ENCODE peak calls at places on chromosomes 16 and 17, in nine cellular contexts. One of them, this sample, is unnamed.

GRCh38 chr17:12627776-12628491 is 37.8 kb upstream of the MYOCD start:
- DNase-seq in cardiac fibroblast: peak
- DNase-seq in SK-N-SH: no peak
- DNase-seq in effector memory CD4-positive, alpha-beta T cell: no peak
- DNase-seq in stomach: no peak
- DNase-seq in neural progenitor cell: no peak
- DNase-seq in K562: no peak
- DNase-seq in suprapubic skin: no peak
- DNase-seq in prostate gland: no peak
- DNase-seq in this sample: no peak

GRCh38 chr16:49274936-49275730 is 6.5 kb downstream of the CBLN1 start:
- DNase-seq in cardiac fibroblast: no peak
- DNase-seq in SK-N-SH: no peak
- DNase-seq in effector memory CD4-positive, alpha-beta T cell: no peak
- DNase-seq in stomach: no peak
- DNase-seq in neural progenitor cell: peak
- DNase-seq in K562: no peak
- DNase-seq in suprapubic skin: no peak
- DNase-seq in prostate gland: no peak
- DNase-seq in this sample: peak

GRCh38 chr17:57080708-57081107 is 4.3 kb upstream of the AKAP1 start:
- DNase-seq in cardiac fibroblast: peak
- DNase-seq in SK-N-SH: no peak
- DNase-seq in effector memory CD4-positive, alpha-beta T cell: no peak
- DNase-seq in stomach: no peak
- DNase-seq in neural progenitor cell: no peak
- DNase-seq in K562: no peak
- DNase-seq in suprapubic skin: no peak
- DNase-seq in prostate gland: no peak
- DNase-seq in this sample: no peak

GRCh38 chr17:82931696-82932060 is 91.9 kb upstream of the ZNF750 start:
- DNase-seq in cardiac fibroblast: peak
- DNase-seq in SK-N-SH: no peak
- DNase-seq in effector memory CD4-positive, alpha-beta T cell: no peak
- DNase-seq in stomach: peak
- DNase-seq in neural progenitor cell: no peak
- DNase-seq in K562: no peak
- DNase-seq in suprapubic skin: no peak
- DNase-seq in prostate gland: no peak
- DNase-seq in this sample: no peak

GRCh38 chr16:4913130-4913773 is 23.7 kb downstream of the PPL start:
- DNase-seq in cardiac fibroblast: no peak
- DNase-seq in SK-N-SH: no peak
- DNase-seq in effector memory CD4-positive, alpha-beta T cell: no peak
- DNase-seq in stomach: no peak
- DNase-seq in neural progenitor cell: peak
- DNase-seq in K562: no peak
- DNase-seq in suprapubic skin: no peak
- DNase-seq in prostate gland: no peak
- DNase-seq in this sample: no peak

GRCh38 chr16:89422905-89423630 is 67.3 kb downstream of the ANKRD11 start:
- DNase-seq in cardiac fibroblast: peak
- DNase-seq in SK-N-SH: no peak
- DNase-seq in effector memory CD4-positive, alpha-beta T cell: peak
- DNase-seq in stomach: no peak
- DNase-seq in neural progenitor cell: no peak
- DNase-seq in K562: no peak
- DNase-seq in suprapubic skin: no peak
- DNase-seq in prostate gland: no peak
- DNase-seq in this sample: no peak

GRCh38 chr16:85042126-85042525 is 14.5 kb downstream of the KIAA0513 start:
- DNase-seq in cardiac fibroblast: no peak
- DNase-seq in SK-N-SH: no peak
- DNase-seq in effector memory CD4-positive, alpha-beta T cell: no peak
- DNase-seq in stomach: no peak
- DNase-seq in neural progenitor cell: no peak
- DNase-seq in K562: no peak
- DNase-seq in suprapubic skin: no peak
- DNase-seq in prostate gland: no peak
- DNase-seq in this sample: no peak

GRCh38 chr16:65905326-65905725 is 461.2 kb upstream of the CDH5 start:
- DNase-seq in cardiac fibroblast: no peak
- DNase-seq in SK-N-SH: no peak
- DNase-seq in effector memory CD4-positive, alpha-beta T cell: no peak
- DNase-seq in stomach: no peak
- DNase-seq in neural progenitor cell: no peak
- DNase-seq in K562: no peak
- DNase-seq in suprapubic skin: no peak
- DNase-seq in prostate gland: no peak
- DNase-seq in this sample: no peak

GRCh38 chr16:1500465-1501150 is 7.4 kb downstream of the TELO2 start:
- DNase-seq in cardiac fibroblast: no peak
- DNase-seq in SK-N-SH: no peak
- DNase-seq in effector memory CD4-positive, alpha-beta T cell: no peak
- DNase-seq in stomach: no peak
- DNase-seq in neural progenitor cell: no peak
- DNase-seq in K562: no peak
- DNase-seq in suprapubic skin: no peak
- DNase-seq in prostate gland: no peak
- DNase-seq in this sample: no peak

GRCh38 chr17:32452281-32452680 is 8.0 kb downstream of the PSMD11 start:
- DNase-seq in cardiac fibroblast: no peak
- DNase-seq in SK-N-SH: no peak
- DNase-seq in effector memory CD4-positive, alpha-beta T cell: no peak
- DNase-seq in stomach: no peak
- DNase-seq in neural progenitor cell: no peak
- DNase-seq in K562: no peak
- DNase-seq in suprapubic skin: no peak
- DNase-seq in prostate gland: no peak
- DNase-seq in this sample: no peak

GRCh38 chr16:11233727-11234376 is 22.2 kb downstream of the SOCS1 start:
- DNase-seq in cardiac fibroblast: no peak
- DNase-seq in SK-N-SH: no peak
- DNase-seq in effector memory CD4-positive, alpha-beta T cell: peak
- DNase-seq in stomach: no peak
- DNase-seq in neural progenitor cell: no peak
- DNase-seq in K562: peak
- DNase-seq in suprapubic skin: no peak
- DNase-seq in prostate gland: no peak
- DNase-seq in this sample: peak

DNA sequence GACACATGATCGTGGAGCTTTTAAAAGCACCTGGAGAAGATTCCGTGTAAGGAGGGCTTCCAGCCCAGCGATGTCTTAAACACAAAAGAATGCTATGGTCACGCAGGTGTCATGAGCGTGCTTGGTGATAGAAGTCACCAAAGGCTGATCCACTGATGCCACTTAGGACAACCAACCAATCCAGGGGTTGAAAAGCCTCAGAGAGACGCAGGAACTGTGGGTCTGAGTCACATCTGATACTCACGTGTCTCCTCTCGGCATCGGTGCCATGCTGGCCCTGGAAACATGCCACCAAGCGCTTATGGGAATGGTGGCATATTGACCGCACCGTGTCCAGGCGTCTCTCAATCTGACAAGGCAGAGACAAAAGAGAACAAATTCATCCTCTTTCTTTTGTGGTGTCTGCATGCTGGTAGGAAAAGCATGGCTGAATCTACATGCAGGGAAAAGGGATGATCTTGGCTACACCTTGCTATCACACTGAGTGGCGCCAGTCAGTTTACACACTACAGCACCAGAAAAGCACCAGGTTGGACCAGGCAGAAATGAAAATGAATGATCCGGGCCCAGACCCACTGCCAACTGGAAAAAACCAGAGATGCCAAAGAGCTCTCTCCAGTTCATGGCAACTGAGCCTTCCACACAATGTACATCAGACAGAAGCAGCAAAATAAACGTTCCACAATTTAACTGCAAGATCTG is 38.0 kb downstream of the ARHGAP17 start:
- DNase-seq in cardiac fibroblast: no peak
- DNase-seq in SK-N-SH: no peak
- DNase-seq in effector memory CD4-positive, alpha-beta T cell: no peak
- DNase-seq in stomach: no peak
- DNase-seq in neural progenitor cell: no peak
- DNase-seq in K562: no peak
- DNase-seq in suprapubic skin: peak
- DNase-seq in prostate gland: no peak
- DNase-seq in this sample: no peak
- H3K4me3 ChIP-seq in cardiac fibroblast: no peak
- H3K4me3 ChIP-seq in SK-N-SH: peak
- H3K4me3 ChIP-seq in effector memory CD4-positive, alpha-beta T cell: no peak
- H3K4me3 ChIP-seq in stomach: no peak
- H3K4me3 ChIP-seq in neural progenitor cell: no peak
- H3K4me3 ChIP-seq in K562: no peak
- H3K4me3 ChIP-seq in suprapubic skin: no peak
- H3K4me3 ChIP-seq in prostate gland: no peak
- H3K4me3 ChIP-seq in this sample: no peak

DNA sequence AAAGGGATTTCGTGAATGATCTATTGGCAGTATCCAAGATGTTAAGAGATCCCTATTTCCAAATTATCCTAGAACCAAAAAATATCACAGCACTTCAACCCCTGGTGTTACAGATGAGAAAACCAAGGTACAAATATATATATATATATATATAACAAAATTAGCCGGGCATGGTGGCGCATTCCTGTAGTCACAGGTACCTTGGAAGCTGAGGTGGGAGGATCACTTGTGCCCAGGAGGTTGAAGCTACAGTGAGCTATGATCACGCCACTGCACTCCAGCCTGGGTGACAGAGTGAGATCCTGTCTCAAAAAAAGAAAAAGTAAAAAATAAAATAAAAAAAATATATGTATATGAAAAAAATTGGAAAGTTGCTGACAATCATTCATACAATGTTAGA is 637 bp upstream of the CLN3 start:
- DNase-seq in cardiac fibroblast: no peak
- DNase-seq in SK-N-SH: no peak
- DNase-seq in effector memory CD4-positive, alpha-beta T cell: no peak
- DNase-seq in stomach: no peak
- DNase-seq in neural progenitor cell: no peak
- DNase-seq in K562: no peak
- DNase-seq in suprapubic skin: no peak
- DNase-seq in prostate gland: no peak
- DNase-seq in this sample: no peak
- H3K4me3 ChIP-seq in cardiac fibroblast: no peak
- H3K4me3 ChIP-seq in SK-N-SH: no peak
- H3K4me3 ChIP-seq in effector memory CD4-positive, alpha-beta T cell: peak
- H3K4me3 ChIP-seq in stomach: peak
- H3K4me3 ChIP-seq in neural progenitor cell: peak
- H3K4me3 ChIP-seq in K562: peak
- H3K4me3 ChIP-seq in suprapubic skin: peak
- H3K4me3 ChIP-seq in prostate gland: peak
- H3K4me3 ChIP-seq in this sample: peak

GRCh38 chr17:45306623-45307022 is 10.2 kb downstream of the MAP3K14 start:
- DNase-seq in cardiac fibroblast: no peak
- DNase-seq in SK-N-SH: no peak
- DNase-seq in effector memory CD4-positive, alpha-beta T cell: no peak
- DNase-seq in stomach: no peak
- DNase-seq in neural progenitor cell: no peak
- DNase-seq in K562: no peak
- DNase-seq in suprapubic skin: no peak
- DNase-seq in prostate gland: no peak
- DNase-seq in this sample: peak

GRCh38 chr17:45307290-45308015 is 9.4 kb downstream of the MAP3K14 start:
- DNase-seq in cardiac fibroblast: peak
- DNase-seq in SK-N-SH: no peak
- DNase-seq in effector memory CD4-positive, alpha-beta T cell: peak
- DNase-seq in stomach: no peak
- DNase-seq in neural progenitor cell: no peak
- DNase-seq in K562: no peak
- DNase-seq in suprapubic skin: no peak
- DNase-seq in prostate gland: peak
- DNase-seq in this sample: no peak

GRCh38 chr17:45308840-45309239 is 8.0 kb downstream of the MAP3K14 start:
- DNase-seq in cardiac fibroblast: no peak
- DNase-seq in SK-N-SH: no peak
- DNase-seq in effector memory CD4-positive, alpha-beta T cell: no peak
- DNase-seq in stomach: no peak
- DNase-seq in neural progenitor cell: no peak
- DNase-seq in K562: no peak
- DNase-seq in suprapubic skin: no peak
- DNase-seq in prostate gland: no peak
- DNase-seq in this sample: no peak

GRCh38 chr17:45309400-45309799 is 7.4 kb downstream of the MAP3K14 start:
- DNase-seq in cardiac fibroblast: no peak
- DNase-seq in SK-N-SH: no peak
- DNase-seq in effector memory CD4-positive, alpha-beta T cell: no peak
- DNase-seq in stomach: no peak
- DNase-seq in neural progenitor cell: no peak
- DNase-seq in K562: peak
- DNase-seq in suprapubic skin: no peak
- DNase-seq in prostate gland: no peak
- DNase-seq in this sample: no peak

DNA sequence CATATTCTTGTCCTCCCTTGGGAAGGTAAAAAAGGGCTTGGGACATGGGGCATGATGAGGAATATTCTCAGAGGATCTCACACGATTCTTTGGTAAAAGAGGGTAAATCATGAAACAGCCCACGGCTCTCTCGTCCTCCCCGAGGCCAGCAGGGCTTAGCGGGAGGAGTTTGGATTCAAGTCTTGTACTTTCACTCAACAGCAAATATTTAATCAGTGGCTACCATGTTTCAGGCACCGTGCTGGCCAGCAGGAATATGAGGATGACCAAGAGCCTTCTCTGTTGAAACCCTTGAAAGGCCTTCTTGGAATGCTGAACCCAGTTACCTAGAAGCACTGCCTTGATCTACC is 8.8 kb downstream of the MAP3K14 start:
- DNase-seq in cardiac fibroblast: no peak
- DNase-seq in SK-N-SH: no peak
- DNase-seq in effector memory CD4-positive, alpha-beta T cell: no peak
- DNase-seq in stomach: no peak
- DNase-seq in neural progenitor cell: no peak
- DNase-seq in K562: no peak
- DNase-seq in suprapubic skin: no peak
- DNase-seq in prostate gland: no peak
- DNase-seq in this sample: no peak
- H3K4me3 ChIP-seq in cardiac fibroblast: no peak
- H3K4me3 ChIP-seq in SK-N-SH: no peak
- H3K4me3 ChIP-seq in effector memory CD4-positive, alpha-beta T cell: no peak
- H3K4me3 ChIP-seq in stomach: no peak
- H3K4me3 ChIP-seq in neural progenitor cell: no peak
- H3K4me3 ChIP-seq in K562: no peak
- H3K4me3 ChIP-seq in suprapubic skin: no peak
- H3K4me3 ChIP-seq in prostate gland: no peak
- H3K4me3 ChIP-seq in this sample: no peak

DNA sequence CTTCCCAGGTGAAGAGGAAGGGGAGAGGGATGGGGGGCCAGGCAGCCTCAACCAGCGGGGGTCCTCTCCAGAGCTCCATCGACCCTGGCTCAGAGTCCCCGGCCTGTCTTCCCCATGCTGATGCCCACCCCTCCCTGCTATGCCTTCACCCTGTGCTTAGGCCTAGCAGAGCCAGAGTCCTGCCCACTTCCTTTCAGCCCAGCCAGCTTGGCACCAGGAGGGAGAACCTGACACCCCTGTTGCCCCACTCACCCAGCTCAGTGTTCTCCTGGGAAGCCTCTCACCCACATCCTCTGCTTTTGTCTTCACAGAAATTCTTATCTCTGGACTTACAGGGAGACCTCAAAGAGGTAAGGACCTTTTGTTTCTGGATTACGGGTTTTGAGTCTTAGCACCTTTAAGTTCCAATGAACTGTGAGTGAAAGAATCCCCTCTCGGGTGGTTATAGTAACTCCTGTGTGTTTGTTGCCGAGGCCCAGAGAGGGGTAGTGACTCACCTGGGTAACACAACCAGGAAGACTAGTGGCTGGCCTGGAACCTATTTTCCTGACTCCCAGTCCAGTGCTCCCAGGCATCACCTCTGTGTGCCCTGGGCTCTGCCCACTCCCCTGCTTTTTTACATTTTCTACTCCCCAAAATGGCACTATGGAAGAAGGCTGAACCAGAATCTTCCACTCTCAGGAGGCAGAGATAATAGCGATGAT is 53.4 kb downstream of the CES1 start:
- DNase-seq in cardiac fibroblast: no peak
- DNase-seq in SK-N-SH: no peak
- DNase-seq in effector memory CD4-positive, alpha-beta T cell: no peak
- DNase-seq in stomach: no peak
- DNase-seq in neural progenitor cell: peak
- DNase-seq in K562: no peak
- DNase-seq in suprapubic skin: no peak
- DNase-seq in prostate gland: no peak
- DNase-seq in this sample: no peak
- H3K4me3 ChIP-seq in cardiac fibroblast: no peak
- H3K4me3 ChIP-seq in SK-N-SH: no peak
- H3K4me3 ChIP-seq in effector memory CD4-positive, alpha-beta T cell: no peak
- H3K4me3 ChIP-seq in stomach: no peak
- H3K4me3 ChIP-seq in neural progenitor cell: no peak
- H3K4me3 ChIP-seq in K562: no peak
- H3K4me3 ChIP-seq in suprapubic skin: no peak
- H3K4me3 ChIP-seq in prostate gland: no peak
- H3K4me3 ChIP-seq in this sample: no peak